ENCODE peak calls at places on chromosome 1, in four cellular contexts. P is HCT116, I is SK-N-SH, T is GM12878. G is an unnamed sample.
A peak's percentile ranks its signal among the peaks of the same experiment; 100 is the strongest.

GRCh38 chr1:220926146-220926545 is 46.9 kb downstream of the HLX start:
- DNase-seq in T (no peak), P (no peak), I (no peak), G (no peak)

GRCh38 chr1:10663668-10664035 is 132.8 kb downstream of the CASZ1 start:
- DNase-seq in I (peak; percentile 95), P (no peak), T (no peak), G (no peak)

GRCh38 chr1:177964336-177964735 is 5.5 kb downstream of the SEC16B start:
- DNase-seq in I (no peak), P (no peak), T (no peak), G (no peak)

GRCh38 chr1:220810179-220810653 is 23.5 kb downstream of the MTARC1 start:
- DNase-seq in P (peak; percentile 38), I (peak; percentile 67), T (peak; percentile 8), G (peak; percentile 71)

GRCh38 chr1:205849619-205850355 is at the start of gene PM20D1:
- DNase-seq in I (peak; percentile 89), T (no peak), P (no peak), G (no peak)

GRCh38 chr1:22212400-22213233 is 69.7 kb upstream of the WNT4 start:
- DNase-seq in P (no peak), I (no peak), T (no peak), G (no peak)

GRCh38 chr1:89257036-89257435 is 15.6 kb downstream of the GBP5 start:
- DNase-seq in I (no peak), P (no peak), T (no peak), G (no peak)

GRCh38 chr1:170560681-170561285 is 28.8 kb downstream of the GORAB start:
- DNase-seq in P (no peak), T (no peak), I (no peak), G (no peak)

GRCh38 chr1:175771301-175771700 is 27.9 kb upstream of the TNR start:
- DNase-seq in T (no peak), I (no peak), P (no peak), G (no peak)

GRCh38 chr1:4653796-4654715 is at the start of gene AJAP1:
- DNase-seq in T (no peak), I (peak; percentile 78), P (no peak), G (no peak)

GRCh38 chr1:204647114-204647804 is 38.3 kb downstream of the LRRN2 start:
- DNase-seq in I (no peak), P (peak; percentile 44), T (peak; percentile 5), G (peak; percentile 85)

GRCh38 chr1:162857850-162858249 is 3.1 kb downstream of the CCDC190 start:
- DNase-seq in P (no peak), I (no peak), T (no peak), G (no peak)

GRCh38 chr1:93692983-93693591 is 11.4 kb upstream of the BCAR3 start:
- DNase-seq in I (no peak), P (peak; percentile 89), T (peak; percentile 63), G (no peak)

GRCh38 chr1:243939167-243939848 is 89.3 kb upstream of the AKT3 start:
- DNase-seq in T (no peak), I (no peak), P (no peak), G (no peak)

GRCh38 chr1:75796376-75797272 is at the start of gene MSH4:
- DNase-seq in T (no peak), P (no peak), I (peak; percentile 11), G (no peak)

GRCh38 chr1:1135339-1136111 is 19.6 kb upstream of the C1orf159 start:
- DNase-seq in I (no peak), T (no peak), P (no peak), G (no peak)

GRCh38 chr1:8874230-8875201 is 4.0 kb downstream of the ENO1 start:
- DNase-seq in P (no peak), T (no peak), I (no peak), G (no peak)

GRCh38 chr1:115440733-115441132 is 102.7 kb upstream of the NGF start:
- DNase-seq in T (no peak), I (no peak), P (no peak), G (no peak)

GRCh38 chr1:154931940-154932487 is 4.5 kb downstream of the PMVK start:
- DNase-seq in I (no peak), T (no peak), P (peak; percentile 72), G (peak; percentile 90)

GRCh38 chr1:9375912-9376311 is 83.2 kb downstream of the SPSB1 start:
- DNase-seq in T (no peak), P (no peak), I (no peak), G (no peak)

GRCh38 chr1:205012416-205013140 is 30.4 kb upstream of the CNTN2 start:
- DNase-seq in T (no peak), I (no peak), P (no peak), G (no peak)

DNA sequence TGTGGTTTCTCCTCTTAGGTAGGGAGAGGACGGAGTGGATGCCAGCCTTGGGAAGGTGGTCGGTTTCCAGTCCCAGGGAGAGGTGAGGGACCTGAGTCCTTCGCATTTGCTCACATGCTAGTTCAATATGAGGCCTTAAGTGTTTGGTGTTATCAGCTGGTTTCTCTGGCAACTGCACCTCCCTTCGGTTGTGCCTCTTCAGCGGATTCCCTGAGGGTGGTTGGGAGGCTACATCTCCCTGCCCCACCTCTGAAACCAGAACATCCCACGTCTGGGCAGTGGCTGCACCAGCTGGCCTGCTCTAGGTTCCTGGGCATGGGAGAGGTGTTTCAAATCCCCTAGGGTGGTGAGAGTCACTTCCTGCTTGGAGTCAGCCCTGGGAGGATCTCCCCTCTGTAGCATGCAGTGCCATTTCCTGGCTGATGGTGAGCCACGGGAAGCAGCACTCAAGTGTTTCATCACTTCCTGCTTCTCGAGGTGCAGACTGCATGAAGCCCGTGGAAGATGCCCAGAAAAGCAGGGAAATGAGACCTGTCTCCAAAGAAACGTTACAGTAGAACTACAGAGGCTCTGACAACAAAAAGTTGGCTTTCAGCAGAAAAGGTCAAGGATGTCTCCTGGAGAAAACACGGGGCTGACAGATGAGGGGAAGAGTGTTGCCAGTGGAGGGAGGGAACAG is 4.5 kb downstream of the TMEM125 start:
- DNase-seq in I (no peak), T (no peak), P (no peak), G (no peak)
- TF ChIP-seq JUND in I (no peak), T (no peak), P (no peak), G (no peak)

DNA sequence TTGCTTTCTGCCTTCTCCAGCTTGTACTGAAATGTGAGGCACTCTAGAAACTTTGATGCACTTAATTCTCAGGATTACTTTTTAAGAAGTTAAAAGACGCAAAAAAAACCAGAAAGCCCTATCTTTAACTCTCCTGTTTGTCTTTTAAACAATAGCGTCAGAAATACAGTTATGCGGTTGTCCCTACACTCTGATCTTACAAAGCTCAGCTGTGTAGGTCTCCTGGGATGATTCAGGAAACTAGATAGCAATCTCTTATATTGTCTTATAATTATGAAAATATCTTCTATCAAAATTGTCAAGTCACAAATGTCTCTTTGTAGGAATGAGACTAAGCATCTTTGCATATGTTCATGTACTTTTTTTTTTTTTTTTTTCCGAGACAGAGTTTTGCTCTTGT is 26.9 kb upstream of the RCAN3 start:
- DNase-seq in P (no peak), I (no peak), T (no peak), G (no peak)
- TF ChIP-seq JUND in P (no peak), I (no peak), T (no peak), G (no peak)

GRCh38 chr1:160122978-160123495 is 7.5 kb downstream of the ATP1A2 start:
- DNase-seq in I (no peak), T (no peak), P (no peak), G (no peak)
- TF ChIP-seq JUND in I (no peak), T (no peak), P (no peak), G (no peak)

DNA sequence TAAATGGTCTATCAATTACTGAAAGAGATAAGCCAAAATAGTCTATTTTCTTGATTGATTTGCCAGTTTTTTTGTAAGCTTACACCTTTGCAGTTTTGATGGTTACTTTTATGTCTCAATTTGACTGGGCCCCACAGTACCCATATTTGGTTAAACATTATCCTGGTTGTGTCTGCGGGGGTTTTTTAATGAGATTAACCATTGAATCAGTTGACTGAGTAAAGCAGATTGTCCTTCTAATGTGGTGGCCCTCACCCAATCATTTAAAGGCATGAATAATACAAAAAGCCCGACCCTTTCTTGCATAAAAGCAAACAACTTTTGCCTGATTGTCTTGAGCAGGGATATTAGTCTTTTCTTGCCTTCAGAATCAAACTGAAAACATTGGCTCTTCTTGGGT is 650.0 kb upstream of the RGS18 start:
- DNase-seq in I (no peak), P (no peak), T (peak; percentile 5), G (no peak)
- TF ChIP-seq JUND in I (no peak), P (no peak), T (no peak), G (no peak)

DNA sequence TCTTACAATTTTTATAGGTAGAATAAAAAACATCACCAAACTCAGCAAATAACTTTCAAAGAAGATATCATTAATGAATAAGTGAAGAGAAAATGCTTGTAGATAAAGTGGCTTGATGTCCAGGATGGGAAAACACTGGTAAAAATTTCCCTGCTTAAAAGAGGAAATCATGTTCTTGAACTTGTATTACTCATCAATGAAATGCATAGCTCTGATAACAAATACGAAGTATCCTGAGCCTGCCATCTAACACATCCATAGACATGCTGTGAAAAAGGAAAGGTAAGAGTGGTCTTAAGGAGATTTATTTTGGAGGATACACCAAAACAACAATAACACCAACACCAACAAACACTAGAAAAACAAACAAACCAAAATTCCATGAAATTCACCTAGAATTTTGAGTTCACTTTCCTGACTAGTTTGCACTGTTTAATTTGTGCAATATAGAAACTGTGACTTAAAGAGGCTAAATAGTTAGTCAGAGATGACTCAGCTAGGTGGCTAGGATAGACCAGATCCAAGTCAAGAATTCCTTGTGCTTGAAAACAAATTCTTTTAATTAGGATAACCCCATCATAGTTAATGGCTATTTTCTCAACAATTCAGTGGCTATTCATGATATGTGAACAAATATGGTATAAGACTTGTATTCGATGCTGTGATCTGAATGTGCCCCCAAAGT is 179.8 kb upstream of the KCNK2 start:
- DNase-seq in T (no peak), I (no peak), P (peak; percentile 6), G (no peak)
- TF ChIP-seq JUND in T (no peak), I (peak; percentile 59), P (peak; percentile 8), G (no peak)

DNA sequence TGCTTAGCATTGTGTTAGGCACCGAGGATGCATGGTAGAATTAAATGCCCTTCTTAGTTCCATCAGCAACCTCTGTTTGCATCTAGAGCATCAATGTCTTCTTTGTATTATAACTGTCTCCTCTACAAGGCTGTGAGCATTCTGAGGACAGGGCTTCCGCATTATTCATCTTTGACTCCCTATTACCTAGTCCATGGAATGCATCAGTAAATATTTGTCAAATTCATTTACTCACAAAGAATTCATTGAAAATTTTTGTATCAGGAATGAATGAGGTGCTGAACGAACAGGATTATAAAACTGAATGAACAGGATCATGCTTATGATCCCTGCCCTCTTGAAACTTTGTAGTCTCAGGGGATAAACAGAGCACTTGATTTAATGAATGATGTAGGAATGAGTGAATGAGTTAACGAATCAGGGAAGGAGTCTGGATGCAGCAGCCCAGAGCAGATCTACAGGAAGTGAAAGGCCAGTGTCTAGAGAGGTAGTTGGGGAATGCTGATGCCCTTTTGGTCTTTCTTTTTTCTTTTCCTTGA is 2.8 kb downstream of the RHBDL2 start:
- DNase-seq in I (no peak), T (no peak), P (no peak), G (no peak)
- TF ChIP-seq JUND in I (no peak), T (no peak), P (no peak), G (no peak)

GRCh38 chr1:145777357-145778145 is 46.3 kb downstream of the RNF115 start:
- DNase-seq in I (no peak), T (no peak), P (no peak), G (no peak)
- TF ChIP-seq JUND in I (no peak), T (no peak), P (no peak), G (no peak)

G was measured in T47D.